ENCODE peak calls at places on chromosome 14, in seven cellular contexts. O, Y, V, A, F, T and R are unnamed samples.

GRCh38 chr14:96470331-96470730 is 31.9 kb upstream of the PAPOLA start:
- DNase-seq in F (no peak), T (no peak), O (peak; percentile 11), V (no peak), Y (no peak), A (no peak), R (no peak)

GRCh38 chr14:103109789-103110415 is 13.4 kb upstream of the TNFAIP2 start:
- DNase-seq in T (no peak), O (no peak), A (no peak), Y (no peak), F (no peak), V (no peak), R (peak; percentile 61)

GRCh38 chr14:97380539-97380941 is 583.4 kb downstream of the VRK1 start:
- DNase-seq in T (no peak), O (no peak), F (no peak), V (no peak), Y (peak; percentile 30), A (peak; percentile 57), R (no peak)

GRCh38 chr14:21915814-21916213 is 242.2 kb upstream of the OR4E1 start:
- DNase-seq in O (no peak), F (no peak), Y (peak; percentile 65), A (no peak), T (no peak), V (no peak), R (peak; percentile 18)

GRCh38 chr14:59116984-59117415 is 71.5 kb upstream of the DAAM1 start:
- DNase-seq in V (no peak), O (no peak), T (no peak), F (peak; percentile 3), A (no peak), Y (peak; percentile 57), R (no peak)

GRCh38 chr14:79369359-79370332 is 841.7 kb downstream of the DIO2 start:
- DNase-seq in F (peak; percentile 35), T (no peak), V (no peak), A (no peak), Y (peak; percentile 92), O (peak; percentile 21), R (peak; percentile 98)

GRCh38 chr14:39431416-39432178 is 636 bp downstream of the FBXO33 start:
- DNase-seq in Y (peak; percentile 56), T (peak; percentile 20), A (peak; percentile 72), V (no peak), O (peak; percentile 80), F (peak; percentile 16), R (peak; percentile 36)

GRCh38 chr14:96229315-96229714 is 24.7 kb downstream of the BDKRB2 start:
- DNase-seq in V (no peak), T (no peak), A (no peak), F (no peak), Y (no peak), O (no peak), R (no peak)

GRCh38 chr14:38113546-38113945 is 94.2 kb upstream of the SSTR1 start:
- DNase-seq in F (no peak), Y (no peak), T (no peak), V (no peak), O (no peak), A (no peak), R (no peak)

GRCh38 chr14:100788517-100789365 is 37.2 kb upstream of the MEG3 start:
- DNase-seq in F (no peak), V (no peak), T (no peak), A (no peak), O (no peak), Y (no peak), R (no peak)

GRCh38 chr14:90698379-90698869 is 117.8 kb downstream of the TTC7B start:
- DNase-seq in A (no peak), T (no peak), V (no peak), O (no peak), Y (no peak), F (no peak), R (peak; percentile 74)

GRCh38 chr14:55071870-55072640 is 20.6 kb downstream of the MAPK1IP1L start:
- DNase-seq in O (no peak), A (no peak), V (no peak), T (no peak), Y (peak; percentile 92), F (no peak), R (peak; percentile 80)

GRCh38 chr14:58904771-58905170 is 267.0 kb downstream of the DACT1 start:
- DNase-seq in T (no peak), V (no peak), Y (no peak), F (no peak), O (no peak), A (no peak), R (no peak)

GRCh38 chr14:44339256-44339655 is 167.8 kb downstream of the FSCB start:
- DNase-seq in Y (peak; percentile 23), O (no peak), T (no peak), F (no peak), A (no peak), V (no peak), R (peak; percentile 3)

GRCh38 chr14:93430319-93430801 is 379 bp upstream of the UNC79 start:
- DNase-seq in O (peak; percentile 75), T (no peak), F (no peak), A (no peak), Y (peak; percentile 1), V (peak; percentile 33), R (peak; percentile 30)
- H3K4me3 ChIP-seq in O (peak overlapping the region; percentile 65), T (no peak overlapping the region), F (no peak overlapping the region), A (no peak overlapping the region), Y (no peak overlapping the region), V (peak overlapping the region; percentile 78), R (peak overlapping the region; percentile 37)

GRCh38 chr14:104232070-104232484 is 93.7 kb downstream of the KIF26A start:
- DNase-seq in V (no peak), T (no peak), F (no peak), A (no peak), O (no peak), Y (no peak), R (no peak)

GRCh38 chr14:104229621-104230041 is 91.2 kb downstream of the KIF26A start:
- DNase-seq in F (no peak), A (no peak), O (no peak), T (no peak), Y (no peak), V (no peak), R (no peak)

GRCh38 chr14:104228716-104229620 is 90.6 kb downstream of the KIF26A start:
- DNase-seq in T (no peak), Y (no peak), O (no peak), A (no peak), F (no peak), V (no peak), R (no peak)

GRCh38 chr14:104230119-104230885 is 91.9 kb downstream of the KIF26A start:
- DNase-seq in T (no peak), Y (no peak), V (no peak), O (no peak), A (no peak), F (no peak), R (no peak)

GRCh38 chr14:104230946-104231345 is 92.6 kb downstream of the KIF26A start:
- DNase-seq in A (no peak), V (no peak), F (no peak), O (no peak), Y (no peak), T (no peak), R (no peak)
- H3K4me3 ChIP-seq in A (no peak overlapping the region), V (no peak overlapping the region), F (no peak overlapping the region), O (no peak overlapping the region), Y (no peak overlapping the region), T (no peak overlapping the region), R (no peak overlapping the region)

GRCh38 chr14:51626788-51627187 is 24.9 kb upstream of the FRMD6 start:
- DNase-seq in T (no peak), F (no peak), V (no peak), A (no peak), O (no peak), Y (no peak), R (no peak)
- H3K4me3 ChIP-seq in T (no peak overlapping the region), F (no peak overlapping the region), V (no peak overlapping the region), A (no peak overlapping the region), O (no peak overlapping the region), Y (no peak overlapping the region), R (no peak overlapping the region)

DNA sequence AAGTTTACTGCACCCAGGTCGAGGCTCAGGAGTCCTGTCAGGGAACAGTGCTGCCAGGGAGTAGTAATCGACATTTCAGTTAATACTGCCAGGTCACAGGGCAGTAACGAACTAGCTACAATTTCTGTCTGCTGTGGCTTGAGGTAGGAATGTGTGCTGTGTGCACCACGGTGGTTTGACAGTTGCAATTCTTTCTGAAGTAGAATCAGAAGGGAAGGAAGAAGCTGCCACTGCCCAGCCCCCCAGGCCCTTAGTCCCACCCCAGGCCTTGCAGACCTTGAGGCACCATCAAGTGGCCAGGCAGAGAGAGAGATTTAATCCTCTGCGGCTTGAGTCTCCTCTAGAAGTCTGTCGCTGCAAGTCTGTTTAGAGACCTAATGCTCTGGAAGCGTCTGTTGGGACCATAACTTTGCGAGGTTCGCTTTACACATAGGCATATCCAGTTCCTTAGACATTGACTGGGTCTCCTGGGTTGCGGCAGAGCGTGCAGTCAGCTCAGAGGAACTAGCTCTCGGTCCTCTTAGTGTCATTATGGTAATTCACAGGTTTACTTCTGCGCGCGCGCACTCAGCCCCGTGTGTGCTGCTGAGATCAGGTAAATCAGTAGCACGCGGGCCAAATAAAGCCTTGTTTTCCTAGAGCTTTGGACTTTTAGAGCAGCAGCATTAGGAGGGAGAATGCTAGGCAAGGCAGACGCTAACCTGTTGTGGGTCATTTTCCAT is 9.8 kb downstream of the NKX2-1 start:
- DNase-seq in V (no peak), O (no peak), T (no peak), A (no peak), F (no peak), Y (no peak), R (no peak)
- H3K4me3 ChIP-seq in V (no peak overlapping the region), O (no peak overlapping the region), T (no peak overlapping the region), A (no peak overlapping the region), F (no peak overlapping the region), Y (no peak overlapping the region), R (no peak overlapping the region)

GRCh38 chr14:105836160-105836559 is 309.8 kb downstream of the TMEM121 start:
- DNase-seq in Y (no peak), V (no peak), T (no peak), F (no peak), O (no peak), A (no peak), R (no peak)

GRCh38 chr14:105838591-105839424 is 312.4 kb downstream of the TMEM121 start:
- DNase-seq in V (no peak), Y (no peak), A (no peak), O (no peak), T (no peak), F (no peak), R (no peak)

GRCh38 chr14:105838107-105838506 is 311.7 kb downstream of the TMEM121 start:
- DNase-seq in Y (no peak), A (no peak), V (no peak), F (no peak), O (no peak), T (no peak), R (no peak)

GRCh38 chr14:105837349-105838063 is 311.1 kb downstream of the TMEM121 start:
- DNase-seq in F (no peak), O (no peak), Y (no peak), V (no peak), A (no peak), T (no peak), R (no peak)

DNA sequence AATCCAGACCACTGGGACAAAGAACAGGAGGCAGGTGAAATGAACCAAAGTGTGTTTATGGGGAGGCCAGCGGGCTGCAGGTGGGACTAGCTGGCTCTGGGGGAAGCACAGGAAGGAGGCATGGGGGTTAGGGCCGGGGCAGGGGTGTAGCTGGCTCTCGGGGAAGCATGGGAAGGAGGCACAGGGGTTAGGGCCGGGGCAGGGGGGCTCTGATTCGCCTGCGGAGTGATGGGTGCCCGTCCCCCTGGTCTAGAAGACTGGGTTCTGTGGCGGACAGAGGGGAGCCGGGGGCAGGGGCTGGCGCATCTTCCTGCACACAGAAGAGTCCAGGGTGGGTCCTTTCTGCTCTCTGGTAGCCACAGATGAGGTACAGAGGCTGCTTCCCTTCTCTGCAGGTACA is 310.3 kb downstream of the TMEM121 start:
- DNase-seq in F (no peak), A (no peak), V (no peak), O (no peak), Y (no peak), T (no peak), R (no peak)
- H3K4me3 ChIP-seq in F (no peak overlapping the region), A (no peak overlapping the region), V (no peak overlapping the region), O (no peak overlapping the region), Y (no peak overlapping the region), T (no peak overlapping the region), R (no peak overlapping the region)